ENCODE peak calls at places on chromosomes 5 and 9, in nine cellular contexts. U, S, Y, F, C, N, W, E and V are unnamed samples.

GRCh38 chr9:77457916-77458592 is 190.1 kb downstream of the GNA14 start:
- DNase-seq in U (peak; percentile 76), S (peak; percentile 40), Y (peak; percentile 60), F (peak; percentile 92), C (no peak), N (peak; percentile 66), W (peak; percentile 74), E (peak; percentile 74), V (peak; percentile 74)

GRCh38 chr9:7967851-7968250 is 168.3 kb upstream of the DMAC1 start:
- DNase-seq in U (no peak), S (no peak), Y (no peak), F (no peak), C (no peak), N (no peak), W (no peak), E (peak; percentile 64), V (no peak)

GRCh38 chr5:20536813-20537212 is 548.8 kb upstream of the CDH18 start:
- DNase-seq in U (no peak), S (no peak), Y (no peak), F (no peak), C (no peak), N (no peak), W (no peak), E (no peak), V (no peak)

GRCh38 chr5:61651202-61651601 is 319.1 kb downstream of the ZSWIM6 start:
- DNase-seq in U (no peak), S (no peak), Y (no peak), F (no peak), C (no peak), N (no peak), W (no peak), E (no peak), V (no peak)

GRCh38 chr9:116163293-116164055 is 9.9 kb downstream of the PAPPA start:
- DNase-seq in U (no peak), S (no peak), Y (no peak), F (no peak), C (no peak), N (no peak), W (no peak), E (no peak), V (no peak)

GRCh38 chr5:134438641-134439621 is 27.2 kb upstream of the CDKN2AIPNL start:
- DNase-seq in U (no peak), S (no peak), Y (peak; percentile 98), F (peak; percentile 99), C (peak; percentile 94), N (no peak), W (peak; percentile 97), E (peak; percentile 79), V (no peak)

GRCh38 chr9:93955356-93956182 is 414 bp upstream of the BARX1 start:
- DNase-seq in U (peak; percentile 53), S (no peak), Y (no peak), F (no peak), C (no peak), N (peak; percentile 65), W (no peak), E (no peak), V (no peak)

GRCh38 chr9:99345936-99346335 is 123.9 kb downstream of the SEC61B start:
- DNase-seq in U (no peak), S (no peak), Y (peak; percentile 76), F (no peak), C (no peak), N (no peak), W (peak; percentile 16), E (no peak), V (no peak)

GRCh38 chr5:113663879-113664278 is 150.4 kb downstream of the YTHDC2 start:
- DNase-seq in U (peak; percentile 8), S (no peak), Y (peak; percentile 16), F (peak; percentile 31), C (no peak), N (peak; percentile 63), W (peak; percentile 62), E (peak; percentile 42), V (peak; percentile 6)

GRCh38 chr9:134617836-134618162 is 23.8 kb upstream of the COL5A1 start:
- DNase-seq in U (no peak), S (no peak), Y (no peak), F (no peak), C (no peak), N (no peak), W (no peak), E (no peak), V (no peak)

GRCh38 chr9:18526686-18527085 is 52.7 kb downstream of the ADAMTSL1 start:
- DNase-seq in U (no peak), S (no peak), Y (no peak), F (no peak), C (no peak), N (no peak), W (no peak), E (no peak), V (no peak)

GRCh38 chr5:36179950-36180349 is 28.0 kb downstream of the SKP2 start:
- DNase-seq in U (no peak), S (no peak), Y (no peak), F (no peak), C (no peak), N (no peak), W (no peak), E (no peak), V (no peak)

GRCh38 chr5:32852535-32852934 is 141.4 kb downstream of the NPR3 start:
- DNase-seq in U (no peak), S (no peak), Y (peak; percentile 89), F (peak; percentile 77), C (peak; percentile 53), N (peak; percentile 24), W (peak; percentile 51), E (no peak), V (no peak)
- TF ChIP-seq CTCF in U (no peak), S (no peak), Y (peak; percentile 55), F (peak; percentile 44), C (peak; percentile 16), N (no peak), W (peak; percentile 50), E (no peak), V (no peak)

GRCh38 chr9:755454-756381 is 85.8 kb upstream of the DMRT1 start:
- DNase-seq in U (no peak), S (no peak), Y (peak; percentile 92), F (peak; percentile 93), C (peak; percentile 60), N (no peak), W (peak; percentile 85), E (no peak), V (no peak)

GRCh38 chr9:752681-753200 is 88.8 kb upstream of the DMRT1 start:
- DNase-seq in U (no peak), S (no peak), Y (peak; percentile 25), F (no peak), C (no peak), N (no peak), W (no peak), E (no peak), V (no peak)

GRCh38 chr9:751137-752051 is 90.1 kb upstream of the DMRT1 start:
- DNase-seq in U (peak; percentile 36), S (no peak), Y (peak; percentile 15), F (peak; percentile 72), C (no peak), N (no peak), W (peak; percentile 79), E (no peak), V (peak; percentile 53)

GRCh38 chr9:752201-752600 is 89.3 kb upstream of the DMRT1 start:
- DNase-seq in U (no peak), S (no peak), Y (peak; percentile 97), F (peak; percentile 92), C (peak; percentile 84), N (no peak), W (peak; percentile 92), E (no peak), V (no peak)

DNA sequence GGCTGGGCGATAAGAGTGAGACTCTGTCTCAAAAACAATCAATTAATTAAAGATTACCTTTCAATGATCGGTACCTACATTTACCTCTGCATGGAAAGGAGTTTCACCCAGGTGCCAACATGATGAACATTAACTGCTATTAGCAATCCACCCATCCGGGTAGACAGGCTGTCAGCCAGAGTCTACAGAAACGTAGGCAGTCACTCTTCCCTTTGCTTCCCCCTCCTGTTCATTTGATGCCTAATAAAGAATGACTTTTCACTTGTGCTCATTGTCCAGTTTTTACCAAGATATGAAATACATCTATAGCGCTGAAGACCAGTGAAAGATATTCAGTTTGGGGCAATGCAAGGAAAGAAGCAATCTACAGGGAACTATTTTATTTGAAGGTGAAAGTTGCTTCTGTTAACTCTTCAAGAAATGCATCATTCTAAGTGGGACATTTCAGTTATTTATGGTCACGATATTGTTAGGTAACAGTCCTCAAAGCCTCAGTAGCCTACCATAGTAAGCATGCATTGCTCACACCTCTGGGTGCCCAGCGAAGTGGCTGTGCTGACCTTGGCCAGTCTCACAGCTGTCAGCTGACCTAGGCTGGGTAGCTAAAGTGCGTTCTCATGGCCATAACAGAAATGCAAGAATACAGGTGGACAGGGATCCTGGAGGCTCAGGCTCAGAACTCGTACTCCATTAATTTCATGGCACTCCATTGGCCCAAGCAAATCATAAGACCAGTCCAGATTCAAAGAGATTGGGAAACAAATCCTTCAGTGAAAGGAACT is 87.2 kb upstream of the DMRT1 start:
- DNase-seq in U (no peak), S (no peak), Y (no peak), F (no peak), C (no peak), N (no peak), W (no peak), E (no peak), V (no peak)
- TF ChIP-seq CTCF in U (no peak), S (no peak), Y (no peak), F (no peak), C (no peak), N (no peak), W (no peak), E (no peak), V (no peak)

DNA sequence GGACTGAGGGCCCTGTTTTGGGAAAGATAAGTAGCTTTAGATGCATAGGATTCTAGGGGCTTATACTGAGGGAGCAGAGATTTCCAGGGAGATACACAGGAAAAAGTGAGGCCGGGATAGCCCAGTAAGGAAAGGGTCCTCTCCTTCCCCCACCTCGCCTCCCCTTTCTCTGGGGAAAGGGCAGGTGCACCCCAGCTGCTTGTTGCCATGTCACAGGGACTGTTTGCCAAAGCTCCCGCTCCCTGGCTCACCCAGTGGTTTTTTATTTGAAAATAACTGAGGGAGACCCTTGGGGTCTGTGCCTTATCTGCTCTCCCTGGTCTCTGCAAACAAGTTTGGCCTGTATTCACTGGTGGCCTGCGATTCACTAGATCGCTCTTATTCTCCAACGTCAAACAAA is 51.2 kb downstream of the RGS3 start:
- DNase-seq in U (no peak), S (no peak), Y (no peak), F (no peak), C (no peak), N (no peak), W (no peak), E (no peak), V (no peak)
- TF ChIP-seq CTCF in U (no peak), S (no peak), Y (no peak), F (no peak), C (no peak), N (no peak), W (no peak), E (no peak), V (no peak)

DNA sequence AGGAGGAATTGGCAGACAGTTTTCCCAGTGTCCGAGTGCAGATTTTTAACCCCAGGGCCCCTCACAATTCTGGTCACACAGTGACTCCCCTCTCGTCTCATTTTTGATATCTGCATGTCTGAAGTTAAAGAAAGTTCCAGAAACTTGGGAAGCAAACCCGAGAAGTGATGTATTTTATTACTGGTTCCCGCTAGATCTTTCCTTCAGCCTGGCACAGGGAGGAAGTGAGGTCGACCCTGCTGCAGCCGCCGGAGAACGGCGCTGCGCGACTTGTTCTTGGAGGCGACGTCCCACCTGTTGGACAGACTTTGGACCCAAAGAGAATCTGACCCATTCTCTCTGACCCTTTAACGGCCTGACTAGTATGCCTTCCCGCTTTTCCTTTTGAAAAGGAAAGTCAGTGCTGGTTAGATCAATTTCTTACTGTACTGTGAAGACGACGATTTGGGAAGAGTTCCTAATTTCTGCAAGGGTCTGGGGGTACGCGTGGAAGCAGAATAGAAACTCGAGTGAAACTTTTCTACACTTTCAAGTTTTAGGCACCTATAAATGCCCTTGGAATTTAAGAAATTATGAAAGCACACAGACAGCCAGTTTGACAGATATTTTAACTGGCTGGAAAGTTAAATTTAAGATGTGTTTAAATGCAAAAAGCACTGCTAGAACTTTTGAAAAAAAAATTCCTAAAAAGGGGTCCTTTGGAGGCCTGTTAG is 748 bp downstream of the OTULIN start:
- DNase-seq in U (peak; percentile 33), S (no peak), Y (no peak), F (no peak), C (no peak), N (no peak), W (no peak), E (peak; percentile 74), V (no peak)
- TF ChIP-seq CTCF in U (peak; percentile 12), S (no peak), Y (no peak), F (no peak), C (no peak), N (no peak), W (no peak), E (no peak), V (peak; percentile 33)